ENCODE peak calls at places on chromosomes 6 and 20, in six cellular contexts. L is C1 segment of cervical spinal cord, H is HT-29, X is HCEC 1CT, G is retina, S is HT1080. J is an unnamed sample.

GRCh38 chr6:153024401-153025017 is 22.0 kb upstream of the MTRF1L start:
- DNase-seq in X (peak), H (peak), L (peak), G (peak), S (peak), J (peak)

GRCh38 chr6:41885930-41886329 is 9.2 kb downstream of the USP49 start:
- DNase-seq in S (no peak), G (no peak), L (no peak), X (no peak), H (no peak), J (no peak)

GRCh38 chr6:140445474-140446004 is 1071.1 kb upstream of the CITED2 start:
- DNase-seq in G (no peak), X (peak), H (no peak), S (peak), L (no peak), J (no peak)

GRCh38 chr6:44367686-44368085 is 19.8 kb upstream of the CDC5L start:
- DNase-seq in L (no peak), H (no peak), S (peak), X (no peak), G (no peak), J (no peak)

GRCh38 chr6:16377470-16377869 is 139.1 kb downstream of the GMPR start:
- DNase-seq in G (no peak), H (no peak), S (no peak), X (no peak), L (no peak), J (no peak)

GRCh38 chr6:16608444-16608843 is 152.8 kb downstream of the ATXN1 start:
- DNase-seq in H (no peak), L (no peak), X (no peak), G (no peak), S (no peak), J (no peak)

GRCh38 chr20:54650201-54650722 is 174.9 kb downstream of the DOK5 start:
- DNase-seq in L (no peak), X (no peak), H (no peak), S (no peak), G (peak), J (no peak)

GRCh38 chr6:77450924-77451323 is 12.4 kb downstream of the HTR1B start:
- DNase-seq in G (no peak), L (no peak), S (no peak), H (no peak), X (peak), J (no peak)

GRCh38 chr6:149862901-149863595 is 1.1 kb downstream of the LRP11 start:
- DNase-seq in G (peak), X (peak), H (peak), S (peak), L (peak), J (peak)